ENCODE peak calls at places on chromosome 9, in six cellular contexts. N is body of pancreas; J is CD8-positive, alpha-beta T cell; G is GM23248; F is fibroblast of villous mesenchyme; Q is aorta. R is an unnamed sample.

GRCh38 chr9:124040186-124040920 is 28.8 kb downstream of the LHX2 start:
- DNase-seq in Q (peak; percentile 33), J (no peak), F (peak; percentile 20), G (peak; percentile 79), N (no peak), R (no peak)

GRCh38 chr9:5789489-5789888 is 43.4 kb downstream of the ERMP1 start:
- DNase-seq in J (no peak), F (no peak), N (no peak), G (no peak), Q (no peak), R (no peak)

GRCh38 chr9:137833721-137834613 is 43.6 kb upstream of the CACNA1B start:
- DNase-seq in F (no peak), Q (no peak), J (no peak), G (no peak), N (no peak), R (no peak)

GRCh38 chr9:137820161-137820855 is 57.3 kb upstream of the CACNA1B start:
- DNase-seq in N (no peak), F (no peak), Q (no peak), G (peak; percentile 13), J (no peak), R (no peak)

GRCh38 chr9:33524431-33524947 is 438 bp downstream of the ANKRD18B start:
- DNase-seq in J (no peak), G (peak; percentile 28), F (no peak), N (no peak), Q (no peak), R (no peak)

GRCh38 chr9:35035851-35036701 is 36.3 kb downstream of the VCP start:
- DNase-seq in G (peak; percentile 61), Q (peak; percentile 73), F (peak; percentile 84), J (peak; percentile 6), N (no peak), R (no peak)

GRCh38 chr9:108842610-108843295 is 13.0 kb downstream of the ACTL7B start:
- DNase-seq in G (no peak), J (no peak), F (no peak), Q (no peak), N (no peak), R (no peak)

GRCh38 chr9:128687453-128687852 is 1.6 kb upstream of the SET start:
- DNase-seq in G (no peak), N (no peak), Q (no peak), J (no peak), F (no peak), R (no peak)

GRCh38 chr9:20980713-20981481 is 50.5 kb downstream of the HACD4 start:
- DNase-seq in F (peak; percentile 94), N (no peak), J (no peak), G (peak; percentile 89), Q (no peak), R (no peak)

GRCh38 chr9:121672213-121672612 is 20.8 kb downstream of the DAB2IP start:
- DNase-seq in Q (peak; percentile 21), N (no peak), F (no peak), G (peak; percentile 56), J (no peak), R (no peak)

GRCh38 chr9:132474253-132474652 is 64.2 kb downstream of the CFAP77 start:
- DNase-seq in G (no peak), F (no peak), J (no peak), N (no peak), Q (no peak), R (no peak)

GRCh38 chr9:134314950-134315715 is 11.1 kb upstream of the RXRA start:
- DNase-seq in G (no peak), Q (peak; percentile 46), J (no peak), N (peak; percentile 2), F (no peak), R (no peak)

GRCh38 chr9:75265525-75265972 is 177.2 kb downstream of the OSTF1 start:
- DNase-seq in F (peak; percentile 42), G (peak; percentile 60), J (peak; percentile 26), N (peak; percentile 60), Q (no peak), R (peak; percentile 31)

GRCh38 chr9:129506892-129507291 is 114.0 kb downstream of the C9orf50 start:
- DNase-seq in J (no peak), N (peak; percentile 57), Q (no peak), F (peak; percentile 71), G (peak; percentile 59), R (no peak)

GRCh38 chr9:20593551-20593950 is 28.7 kb downstream of the MLLT3 start:
- DNase-seq in G (peak; percentile 73), J (no peak), F (peak; percentile 50), Q (no peak), N (no peak), R (no peak)

GRCh38 chr9:107044872-107045271 is 181.9 kb downstream of the ZNF462 start:
- DNase-seq in Q (no peak), G (no peak), J (no peak), F (no peak), N (peak; percentile 27), R (no peak)

GRCh38 chr9:121168052-121168451 is 33.6 kb downstream of the RAB14 start:
- DNase-seq in Q (no peak), G (no peak), J (no peak), N (no peak), F (no peak), R (no peak)

GRCh38 chr9:613771-614347 is 227.6 kb upstream of the DMRT1 start:
- DNase-seq in G (peak; percentile 92), N (peak; percentile 81), F (peak; percentile 89), J (peak; percentile 2), Q (peak; percentile 92), R (peak; percentile 63)
- H3K4me3 ChIP-seq in G (peak overlapping the region; percentile 33), N (no peak overlapping the region), F (no peak overlapping the region), J (no peak overlapping the region), Q (no peak overlapping the region), R (no peak overlapping the region)

GRCh38 chr9:115013998-115014397 is 83.6 kb upstream of the TNFSF8 start:
- DNase-seq in N (peak; percentile 61), Q (peak; percentile 75), F (peak; percentile 78), J (peak; percentile 73), G (peak; percentile 83), R (peak; percentile 70)
- H3K4me3 ChIP-seq in N (no peak overlapping the region), Q (no peak overlapping the region), F (no peak overlapping the region), J (no peak overlapping the region), G (no peak overlapping the region), R (no peak overlapping the region)

DNA sequence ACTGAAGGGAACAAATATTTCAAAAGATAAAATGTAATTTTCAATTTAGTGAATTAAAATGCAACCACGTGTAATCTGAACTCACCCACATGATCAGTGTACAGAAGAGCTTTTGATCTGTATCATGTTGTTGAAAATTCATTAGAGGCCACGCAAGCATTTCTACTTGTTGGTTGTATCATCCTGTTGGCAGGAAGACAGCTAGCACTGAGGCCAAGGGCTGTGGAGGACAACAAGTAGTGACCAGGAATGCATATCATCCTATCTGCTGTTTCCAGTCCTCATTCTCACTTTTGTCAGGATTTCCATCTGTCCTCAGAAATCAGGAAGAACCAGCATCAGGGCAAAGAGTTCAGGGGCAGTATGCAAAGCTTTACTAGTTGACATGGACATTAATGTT is 29.9 kb upstream of the CKS2 start:
- DNase-seq in N (no peak), J (no peak), Q (no peak), F (peak; percentile 21), G (peak; percentile 50), R (no peak)
- H3K4me3 ChIP-seq in N (no peak overlapping the region), J (no peak overlapping the region), Q (no peak overlapping the region), F (no peak overlapping the region), G (no peak overlapping the region), R (no peak overlapping the region)

DNA sequence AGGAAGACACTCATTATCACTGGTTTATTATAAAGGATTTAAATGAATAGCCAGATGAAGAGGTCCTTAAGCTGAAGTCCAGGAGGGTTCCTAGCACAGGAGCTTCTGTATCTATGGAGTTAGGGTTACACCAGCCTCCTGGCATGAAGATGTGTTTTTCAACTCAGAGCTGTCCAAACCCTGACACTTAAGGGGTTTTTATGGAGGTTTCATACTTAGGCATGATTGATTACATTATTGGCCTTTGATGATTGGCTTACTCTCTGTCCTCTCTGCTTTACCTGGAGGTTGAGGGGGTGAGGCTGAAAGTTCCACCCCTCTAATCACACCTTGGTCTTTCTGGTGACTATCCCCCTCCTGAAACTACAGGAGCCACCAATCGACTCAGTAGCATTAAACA is 84.9 kb upstream of the ZNF169 start:
- DNase-seq in G (no peak), J (no peak), F (no peak), Q (no peak), N (no peak), R (no peak)
- H3K4me3 ChIP-seq in G (no peak overlapping the region), J (no peak overlapping the region), F (no peak overlapping the region), Q (no peak overlapping the region), N (no peak overlapping the region), R (no peak overlapping the region)

GRCh38 chr9:105457560-105458294 is 9.9 kb downstream of the FSD1L start:
- DNase-seq in Q (no peak), N (peak; percentile 82), G (no peak), F (no peak), J (no peak), R (no peak)

GRCh38 chr9:105455836-105456475 is 8.1 kb downstream of the FSD1L start:
- DNase-seq in G (peak; percentile 43), J (no peak), N (no peak), F (no peak), Q (no peak), R (no peak)

GRCh38 chr9:105459329-105459728 is 11.5 kb downstream of the FSD1L start:
- DNase-seq in N (no peak), F (no peak), Q (no peak), J (no peak), G (no peak), R (no peak)

DNA sequence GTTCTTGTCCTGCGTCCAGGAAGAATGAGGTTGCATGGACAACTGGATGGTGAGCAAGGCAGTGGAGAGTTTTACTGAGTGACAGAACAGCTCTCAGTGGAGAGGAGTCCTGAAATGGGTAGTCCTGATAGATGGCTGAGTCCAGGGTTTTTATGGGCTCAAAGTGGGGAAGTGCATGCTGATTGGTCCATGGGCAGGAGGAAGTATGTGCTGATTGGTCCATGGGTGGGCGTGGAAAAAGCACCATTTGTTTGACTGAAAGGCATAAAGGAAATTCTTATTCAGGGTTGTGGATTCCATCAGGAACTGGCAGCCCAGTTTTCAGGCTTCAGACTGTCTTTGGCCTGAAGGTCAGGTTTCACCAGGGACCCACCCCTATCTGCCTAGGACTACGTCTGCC is 10.6 kb downstream of the FSD1L start:
- DNase-seq in N (no peak), F (no peak), G (no peak), J (no peak), Q (no peak), R (no peak)
- H3K4me3 ChIP-seq in N (no peak overlapping the region), F (no peak overlapping the region), G (no peak overlapping the region), J (no peak overlapping the region), Q (no peak overlapping the region), R (no peak overlapping the region)

R was measured in Jurkat, Clone E6-1.